ENCODE peak calls at places on chromosomes 16 and 17, in nine cellular contexts. One of them, this sample, is unnamed.

GRCh38 chr16:72426416-72426815 is 254.5 kb upstream of the PMFBP1 start:
- DNase-seq in cardiac fibroblast: no peak
- DNase-seq in NCI-H2029 treated with DMSO at 0.1 percent for 48 hours: peak; percentile 10
- DNase-seq in GM20000: no peak
- DNase-seq in GM04504: no peak
- DNase-seq in stimulated activated CD4-positive, alpha-beta T cell treated with anti-CD3 and anti-CD28 coated beads, Interleukin-4, amount 100 ng/mL, for 24 hours: no peak
- DNase-seq in heart right ventricle: no peak
- DNase-seq in prostate gland: no peak
- DNase-seq in HS-5: no peak
- DNase-seq in this sample: no peak

GRCh38 chr16:23521037-23521743 is 10.9 kb upstream of the GGA2 start:
- DNase-seq in cardiac fibroblast: no peak
- DNase-seq in NCI-H2029 treated with DMSO at 0.1 percent for 48 hours: no peak
- DNase-seq in GM20000: no peak
- DNase-seq in GM04504: no peak
- DNase-seq in stimulated activated CD4-positive, alpha-beta T cell treated with anti-CD3 and anti-CD28 coated beads, Interleukin-4, amount 100 ng/mL, for 24 hours: no peak
- DNase-seq in heart right ventricle: no peak
- DNase-seq in prostate gland: no peak
- DNase-seq in HS-5: no peak
- DNase-seq in this sample: no peak

GRCh38 chr16:70665113-70665694 is 18.8 kb downstream of the IL34 start:
- DNase-seq in cardiac fibroblast: no peak
- DNase-seq in NCI-H2029 treated with DMSO at 0.1 percent for 48 hours: no peak
- DNase-seq in GM20000: no peak
- DNase-seq in GM04504: no peak
- DNase-seq in stimulated activated CD4-positive, alpha-beta T cell treated with anti-CD3 and anti-CD28 coated beads, Interleukin-4, amount 100 ng/mL, for 24 hours: no peak
- DNase-seq in heart right ventricle: no peak
- DNase-seq in prostate gland: no peak
- DNase-seq in HS-5: no peak
- DNase-seq in this sample: no peak

GRCh38 chr17:44320066-44320465 is 4.6 kb downstream of the SLC25A39 start:
- DNase-seq in cardiac fibroblast: no peak
- DNase-seq in NCI-H2029 treated with DMSO at 0.1 percent for 48 hours: no peak
- DNase-seq in GM20000: no peak
- DNase-seq in GM04504: no peak
- DNase-seq in stimulated activated CD4-positive, alpha-beta T cell treated with anti-CD3 and anti-CD28 coated beads, Interleukin-4, amount 100 ng/mL, for 24 hours: no peak
- DNase-seq in heart right ventricle: no peak
- DNase-seq in prostate gland: no peak
- DNase-seq in HS-5: no peak
- DNase-seq in this sample: no peak

GRCh38 chr17:81254955-81255717 is 16.0 kb downstream of the NDUFAF8 start:
- DNase-seq in cardiac fibroblast: peak; percentile 78
- DNase-seq in NCI-H2029 treated with DMSO at 0.1 percent for 48 hours: peak; percentile 17
- DNase-seq in GM20000: no peak
- DNase-seq in GM04504: peak; percentile 63
- DNase-seq in stimulated activated CD4-positive, alpha-beta T cell treated with anti-CD3 and anti-CD28 coated beads, Interleukin-4, amount 100 ng/mL, for 24 hours: no peak
- DNase-seq in heart right ventricle: peak; percentile 84
- DNase-seq in prostate gland: peak; percentile 95
- DNase-seq in HS-5: no peak
- DNase-seq in this sample: peak; percentile 92

GRCh38 chr17:67836205-67836987 is 11.1 kb downstream of the BPTF start:
- DNase-seq in cardiac fibroblast: peak; percentile 71
- DNase-seq in NCI-H2029 treated with DMSO at 0.1 percent for 48 hours: no peak
- DNase-seq in GM20000: no peak
- DNase-seq in GM04504: no peak
- DNase-seq in stimulated activated CD4-positive, alpha-beta T cell treated with anti-CD3 and anti-CD28 coated beads, Interleukin-4, amount 100 ng/mL, for 24 hours: no peak
- DNase-seq in heart right ventricle: no peak
- DNase-seq in prostate gland: no peak
- DNase-seq in HS-5: peak; percentile 75
- DNase-seq in this sample: no peak

GRCh38 chr17:38333635-38334295 is 10.0 kb downstream of the GPR179 start:
- DNase-seq in cardiac fibroblast: no peak
- DNase-seq in NCI-H2029 treated with DMSO at 0.1 percent for 48 hours: no peak
- DNase-seq in GM20000: peak; percentile 66
- DNase-seq in GM04504: no peak
- DNase-seq in stimulated activated CD4-positive, alpha-beta T cell treated with anti-CD3 and anti-CD28 coated beads, Interleukin-4, amount 100 ng/mL, for 24 hours: peak; percentile 30
- DNase-seq in heart right ventricle: no peak
- DNase-seq in prostate gland: no peak
- DNase-seq in HS-5: no peak
- DNase-seq in this sample: no peak

GRCh38 chr17:79478051-79478461 is 132.8 kb downstream of the RBFOX3 start:
- DNase-seq in cardiac fibroblast: no peak
- DNase-seq in NCI-H2029 treated with DMSO at 0.1 percent for 48 hours: no peak
- DNase-seq in GM20000: no peak
- DNase-seq in GM04504: no peak
- DNase-seq in stimulated activated CD4-positive, alpha-beta T cell treated with anti-CD3 and anti-CD28 coated beads, Interleukin-4, amount 100 ng/mL, for 24 hours: no peak
- DNase-seq in heart right ventricle: no peak
- DNase-seq in prostate gland: no peak
- DNase-seq in HS-5: no peak
- DNase-seq in this sample: no peak

GRCh38 chr17:83034525-83034924 is 44.9 kb upstream of the METRNL start:
- DNase-seq in cardiac fibroblast: no peak
- DNase-seq in NCI-H2029 treated with DMSO at 0.1 percent for 48 hours: no peak
- DNase-seq in GM20000: no peak
- DNase-seq in GM04504: no peak
- DNase-seq in stimulated activated CD4-positive, alpha-beta T cell treated with anti-CD3 and anti-CD28 coated beads, Interleukin-4, amount 100 ng/mL, for 24 hours: no peak
- DNase-seq in heart right ventricle: no peak
- DNase-seq in prostate gland: no peak
- DNase-seq in HS-5: no peak
- DNase-seq in this sample: no peak

GRCh38 chr17:78294776-78295175 is 63.3 kb downstream of the TMEM235 start:
- DNase-seq in cardiac fibroblast: peak; percentile 88
- DNase-seq in NCI-H2029 treated with DMSO at 0.1 percent for 48 hours: no peak
- DNase-seq in GM20000: no peak
- DNase-seq in GM04504: no peak
- DNase-seq in stimulated activated CD4-positive, alpha-beta T cell treated with anti-CD3 and anti-CD28 coated beads, Interleukin-4, amount 100 ng/mL, for 24 hours: no peak
- DNase-seq in heart right ventricle: no peak
- DNase-seq in prostate gland: no peak
- DNase-seq in HS-5: peak; percentile 36
- DNase-seq in this sample: no peak

GRCh38 chr17:2138768-2139167 is 83.9 kb downstream of the HIC1 start:
- DNase-seq in cardiac fibroblast: peak; percentile 30
- DNase-seq in NCI-H2029 treated with DMSO at 0.1 percent for 48 hours: no peak
- DNase-seq in GM20000: peak; percentile 23
- DNase-seq in GM04504: peak; percentile 67
- DNase-seq in stimulated activated CD4-positive, alpha-beta T cell treated with anti-CD3 and anti-CD28 coated beads, Interleukin-4, amount 100 ng/mL, for 24 hours: no peak
- DNase-seq in heart right ventricle: peak; percentile 25
- DNase-seq in prostate gland: peak; percentile 59
- DNase-seq in HS-5: no peak
- DNase-seq in this sample: no peak

GRCh38 chr17:6455321-6455705 is 11.1 kb downstream of the PIMREG start:
- DNase-seq in cardiac fibroblast: no peak
- DNase-seq in NCI-H2029 treated with DMSO at 0.1 percent for 48 hours: no peak
- DNase-seq in GM20000: peak; percentile 63
- DNase-seq in GM04504: no peak
- DNase-seq in stimulated activated CD4-positive, alpha-beta T cell treated with anti-CD3 and anti-CD28 coated beads, Interleukin-4, amount 100 ng/mL, for 24 hours: peak; percentile 28
- DNase-seq in heart right ventricle: no peak
- DNase-seq in prostate gland: no peak
- DNase-seq in HS-5: no peak
- DNase-seq in this sample: no peak

GRCh38 chr17:48002208-48002919 is 31.5 kb downstream of the CDK5RAP3 start:
- DNase-seq in cardiac fibroblast: peak; percentile 83
- DNase-seq in NCI-H2029 treated with DMSO at 0.1 percent for 48 hours: no peak
- DNase-seq in GM20000: peak; percentile 69
- DNase-seq in GM04504: no peak
- DNase-seq in stimulated activated CD4-positive, alpha-beta T cell treated with anti-CD3 and anti-CD28 coated beads, Interleukin-4, amount 100 ng/mL, for 24 hours: no peak
- DNase-seq in heart right ventricle: no peak
- DNase-seq in prostate gland: no peak
- DNase-seq in HS-5: peak; percentile 45
- DNase-seq in this sample: no peak